ENCODE peak calls at places on chromosomes 6 and 20, in four cellular contexts. One of them, this sample, is unnamed.

GRCh38 chr6:25017932-25018581 is 82.3 kb upstream of the RIPOR2 start:
- DNase-seq in HCT116: peak
- DNase-seq in AML-193: peak
- DNase-seq in AG10803: peak
- DNase-seq in this sample: peak

GRCh38 chr6:145538996-145539395 is 196.3 kb downstream of the EPM2A start:
- DNase-seq in HCT116: no peak
- DNase-seq in AML-193: no peak
- DNase-seq in AG10803: no peak
- DNase-seq in this sample: no peak

GRCh38 chr20:50528129-50528528 is 17.9 kb downstream of the PTPN1 start:
- DNase-seq in HCT116: no peak
- DNase-seq in AML-193: no peak
- DNase-seq in AG10803: no peak
- DNase-seq in this sample: no peak

GRCh38 chr6:43331470-43331869 is 22.8 kb upstream of the CRIP3 start:
- DNase-seq in HCT116: no peak
- DNase-seq in AML-193: no peak
- DNase-seq in AG10803: no peak
- DNase-seq in this sample: no peak

GRCh38 chr6:43995137-43995536 is 132.1 kb downstream of the MRPL14 start:
- DNase-seq in HCT116: no peak
- DNase-seq in AML-193: no peak
- DNase-seq in AG10803: no peak
- DNase-seq in this sample: no peak

GRCh38 chr6:50820590-50821234 is 2.0 kb downstream of the TFAP2B start:
- DNase-seq in HCT116: no peak
- DNase-seq in AML-193: no peak
- DNase-seq in AG10803: no peak
- DNase-seq in this sample: no peak

GRCh38 chr20:549720-550496 is 6.3 kb upstream of the CSNK2A1 start:
- DNase-seq in HCT116: no peak
- DNase-seq in AML-193: no peak
- DNase-seq in AG10803: no peak
- DNase-seq in this sample: no peak

GRCh38 chr20:46161921-46162320 is 43.8 kb downstream of the CD40 start:
- DNase-seq in HCT116: no peak
- DNase-seq in AML-193: no peak
- DNase-seq in AG10803: no peak
- DNase-seq in this sample: no peak

GRCh38 chr20:53608456-53609413 is 15.1 kb upstream of the ZNF217 start:
- DNase-seq in HCT116: no peak
- DNase-seq in AML-193: no peak
- DNase-seq in AG10803: peak
- DNase-seq in this sample: no peak

GRCh38 chr6:159494633-159495023 is 198.4 kb downstream of the SOD2 start:
- DNase-seq in HCT116: no peak
- DNase-seq in AML-193: no peak
- DNase-seq in AG10803: no peak
- DNase-seq in this sample: no peak

GRCh38 chr6:16333580-16333979 is 95.2 kb downstream of the GMPR start:
- DNase-seq in HCT116: no peak
- DNase-seq in AML-193: no peak
- DNase-seq in AG10803: peak
- DNase-seq in this sample: no peak

GRCh38 chr6:21201673-21202430 is 391.7 kb upstream of the SOX4 start:
- DNase-seq in HCT116: no peak
- DNase-seq in AML-193: no peak
- DNase-seq in AG10803: no peak
- DNase-seq in this sample: no peak

GRCh38 chr6:112370946-112371345 is 23.8 kb downstream of the RFPL4B start:
- DNase-seq in HCT116: no peak
- DNase-seq in AML-193: no peak
- DNase-seq in AG10803: peak
- DNase-seq in this sample: no peak

GRCh38 chr20:54275359-54276108 is 67.6 kb downstream of the PFDN4 start:
- DNase-seq in HCT116: no peak
- DNase-seq in AML-193: no peak
- DNase-seq in AG10803: no peak
- DNase-seq in this sample: no peak

GRCh38 chr6:84018453-84019061 is 15.0 kb upstream of the MRAP2 start:
- DNase-seq in HCT116: peak
- DNase-seq in AML-193: no peak
- DNase-seq in AG10803: no peak
- DNase-seq in this sample: no peak